ENCODE peak calls at places on chromosomes 1 and 21, in eight cellular contexts. U is omental fat pad, E is lower lobe of right lung, M is fibroblast of lung, C is RWPE1, N is endothelial cell, P is B cell, D is HFFc6. K is an unnamed sample.
A peak's percentile ranks its signal among the peaks of the same experiment; 100 is the strongest.

GRCh38 chr1:110746644-110747259 is 72.0 kb upstream of the KCNA3 start:
- DNase-seq in P (peak; percentile 53), D (peak; percentile 12), E (peak; percentile 52), M (peak; percentile 32), C (peak; percentile 30), U (no peak), N (peak; percentile 72), K (peak; percentile 32)

GRCh38 chr1:154819628-154820590 is 50.2 kb downstream of the KCNN3 start:
- DNase-seq in M (no peak), E (no peak), C (peak; percentile 34), N (peak; percentile 61), U (no peak), D (no peak), P (no peak), K (no peak)

GRCh38 chr1:223144431-223144830 is 1.4 kb upstream of the TLR5 start:
- DNase-seq in P (no peak), M (no peak), U (no peak), E (no peak), N (no peak), C (no peak), D (no peak), K (no peak)

GRCh38 chr21:44991538-44992483 is 52.0 kb downstream of the SLX9 start:
- DNase-seq in N (no peak), U (no peak), M (no peak), P (no peak), E (peak; percentile 50), D (no peak), C (no peak), K (no peak)

GRCh38 chr1:75970631-75971030 is 38.4 kb upstream of the ASB17 start:
- DNase-seq in D (no peak), P (no peak), N (no peak), E (no peak), C (no peak), M (no peak), U (no peak), K (no peak)

GRCh38 chr1:150010388-150011115 is at the start of gene OTUD7B:
- DNase-seq in P (peak; percentile 55), M (peak; percentile 87), C (peak; percentile 79), U (peak; percentile 49), E (peak; percentile 91), D (peak; percentile 87), N (peak; percentile 85), K (peak; percentile 47)

GRCh38 chr1:40064797-40065492 is 24.4 kb downstream of the CAP1 start:
- DNase-seq in E (no peak), U (no peak), P (peak; percentile 74), N (no peak), D (no peak), M (no peak), C (no peak), K (no peak)

GRCh38 chr21:31251686-31252085 is 92.4 kb downstream of the TIAM1 start:
- DNase-seq in C (no peak), U (no peak), P (no peak), M (no peak), N (no peak), D (no peak), E (no peak), K (no peak)

GRCh38 chr1:117093091-117093534 is 28.4 kb downstream of the TRIM45 start:
- DNase-seq in E (no peak), C (peak; percentile 87), D (peak; percentile 99), M (peak; percentile 100), P (no peak), N (no peak), U (peak; percentile 35), K (peak; percentile 93)

DNA sequence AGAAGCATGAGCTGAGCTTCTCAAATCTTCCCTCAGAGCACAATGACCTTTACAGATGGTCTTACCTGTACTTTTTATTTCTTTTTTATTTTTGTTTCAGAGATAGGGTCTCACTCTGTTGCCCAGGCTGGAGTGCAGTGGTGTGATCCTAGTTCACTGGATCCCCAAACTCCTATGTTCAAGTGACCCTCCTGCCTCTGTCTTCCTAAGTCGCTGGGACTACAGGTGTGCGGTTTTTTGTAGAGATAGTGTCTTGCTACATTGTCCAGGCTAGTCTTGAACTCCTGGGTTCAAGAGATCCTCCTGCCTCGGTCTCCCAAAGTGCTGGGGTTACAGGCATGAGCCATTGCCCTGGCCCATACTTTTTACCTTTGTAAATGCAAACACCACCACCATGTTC is 56.0 kb upstream of the LPGAT1 start:
- DNase-seq in U (no peak), N (no peak), M (no peak), P (no peak), D (no peak), C (no peak), E (no peak), K (no peak)
- TF ChIP-seq CTCF in U (no peak), N (no peak), M (no peak), P (no peak), D (no peak), C (no peak), E (no peak), K (no peak)

GRCh38 chr1:231983266-231984193 is 356.9 kb downstream of the DISC1 start:
- DNase-seq in D (no peak), M (no peak), U (no peak), E (no peak), P (no peak), N (no peak), C (no peak), K (no peak)
- TF ChIP-seq CTCF in D (no peak), M (no peak), U (no peak), E (no peak), P (no peak), N (no peak), C (no peak), K (no peak)

DNA sequence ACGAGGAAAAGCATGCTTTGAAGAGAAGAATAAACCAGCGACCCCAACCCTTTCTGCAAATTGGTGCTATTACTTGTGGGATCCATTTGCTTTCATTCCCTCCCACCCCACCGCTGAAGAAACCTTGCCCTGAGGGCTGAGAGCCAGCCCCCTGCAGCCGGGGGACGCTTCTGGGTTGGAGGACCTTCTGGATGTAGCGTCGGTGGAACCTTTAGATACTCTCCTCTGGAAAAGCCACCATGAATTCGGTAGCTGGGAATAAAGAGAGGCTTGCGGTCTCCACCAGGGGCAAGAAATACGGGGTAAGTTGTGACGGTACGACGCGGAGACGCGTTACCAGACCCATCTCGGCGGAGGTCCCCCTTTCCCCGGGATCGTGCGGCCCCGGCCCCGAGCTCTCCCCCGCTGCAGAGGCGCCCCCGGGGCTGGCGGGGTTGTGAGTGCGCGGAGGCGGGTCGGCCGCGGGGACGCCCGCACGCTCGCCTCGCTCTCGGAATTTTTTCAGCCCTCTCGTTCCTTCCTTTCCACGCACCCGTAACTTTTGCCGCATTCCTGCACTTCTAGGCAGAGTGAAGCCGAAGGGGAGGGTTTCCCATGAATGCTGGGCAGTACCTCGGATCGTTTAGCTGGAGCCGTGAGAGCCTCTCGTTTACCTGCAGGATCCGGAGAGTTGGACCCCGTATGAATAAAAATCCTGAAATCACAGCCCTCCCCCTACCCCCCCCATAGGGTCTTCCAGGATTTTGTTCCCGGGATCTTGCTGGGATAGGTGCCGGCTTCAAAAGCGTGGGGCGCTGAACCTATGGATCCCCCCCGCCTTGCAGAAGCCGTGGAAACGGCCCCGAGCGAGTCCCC is 628 bp downstream of the KIF26B start:
- DNase-seq in U (no peak), M (peak; percentile 40), N (peak; percentile 33), C (peak; percentile 24), E (no peak), P (no peak), D (peak; percentile 25), K (no peak)
- TF ChIP-seq CTCF in U (no peak), M (peak; percentile 3), N (no peak), C (no peak), E (no peak), P (no peak), D (peak; percentile 40), K (peak; percentile 35)

GRCh38 chr1:41434748-41435449 is 49.6 kb downstream of the EDN2 start:
- DNase-seq in E (peak; percentile 14), N (no peak), D (no peak), P (no peak), M (peak; percentile 92), U (no peak), C (no peak), K (peak; percentile 51)

GRCh38 chr1:41434306-41434705 is 50.2 kb downstream of the EDN2 start:
- DNase-seq in M (no peak), C (no peak), P (no peak), N (no peak), D (no peak), U (no peak), E (no peak), K (no peak)

GRCh38 chr1:41433501-41433900 is 51.0 kb downstream of the EDN2 start:
- DNase-seq in D (no peak), N (no peak), C (no peak), M (no peak), E (peak; percentile 23), P (no peak), U (no peak), K (no peak)

GRCh38 chr1:41431490-41432350 is 52.8 kb downstream of the EDN2 start:
- DNase-seq in P (no peak), E (peak; percentile 49), U (no peak), D (no peak), N (no peak), C (no peak), M (no peak), K (no peak)

DNA sequence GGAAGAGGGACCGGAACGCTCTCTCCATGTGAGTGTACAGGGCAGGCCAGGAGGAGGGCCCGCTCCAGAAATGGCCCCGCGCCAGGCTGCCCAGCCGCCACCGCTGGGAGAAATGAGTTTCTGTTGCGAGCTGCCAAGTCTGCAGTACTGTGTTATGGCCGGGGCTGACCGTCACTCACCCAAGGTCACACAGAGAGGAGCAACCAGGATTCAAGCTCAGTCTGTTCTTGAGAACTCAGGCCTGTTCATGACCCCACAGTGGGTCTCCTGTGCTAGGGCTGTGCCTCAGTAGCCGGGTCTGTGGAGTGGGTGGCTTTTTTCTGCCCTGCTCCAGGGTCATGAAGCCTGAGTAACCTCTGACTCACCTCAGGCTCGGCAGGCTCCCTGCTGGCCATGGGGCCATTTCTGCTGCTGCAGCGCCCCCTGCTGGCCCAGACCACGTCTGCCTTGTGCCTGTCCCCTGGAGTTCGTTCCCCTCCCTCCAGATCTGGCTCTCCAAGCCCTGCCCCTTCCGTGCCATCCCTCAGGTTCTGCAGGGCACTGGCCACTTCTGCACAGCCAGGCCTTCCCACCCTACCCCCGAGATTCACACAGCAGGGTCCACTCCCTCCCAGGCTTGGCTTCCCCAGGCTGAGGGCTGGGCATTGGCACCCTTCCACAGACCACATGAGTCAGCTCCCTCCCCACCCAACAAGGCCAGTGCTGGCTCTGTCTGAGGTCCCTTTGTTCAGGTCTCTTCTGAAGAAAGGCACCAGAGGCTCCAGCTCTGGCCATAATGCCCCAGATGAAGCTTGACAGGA is 51.8 kb downstream of the EDN2 start:
- DNase-seq in U (peak; percentile 85), C (peak; percentile 88), M (peak; percentile 91), D (peak; percentile 78), N (peak; percentile 93), E (peak; percentile 93), P (peak; percentile 49), K (peak; percentile 73)
- TF ChIP-seq CTCF in U (peak; percentile 94), C (peak; percentile 85), M (peak; percentile 76), D (peak; percentile 100), N (peak; percentile 94), E (peak; percentile 96), P (peak; percentile 70), K (peak; percentile 83)

K was measured in astrocyte of the cerebellum.